ENCODE peak calls at places on chromosome 21, in six cellular contexts. T is left ventricle myocardium inferior, J is lower leg skin, Z is cardiac fibroblast, S is lower lobe of right lung, M is bronchial epithelial cell. X is an unnamed sample.

GRCh38 chr21:41010981-41011380 is 157.0 kb upstream of the BACE2 start:
- DNase-seq in T (no peak), J (no peak), Z (no peak), S (no peak), M (no peak), X (no peak)

GRCh38 chr21:35100351-35100771 is 51.3 kb upstream of the RUNX1 start:
- DNase-seq in T (no peak), M (no peak), Z (no peak), S (no peak), J (no peak), X (no peak)

GRCh38 chr21:24895885-24896734 is 711.2 kb downstream of the MRPL39 start:
- DNase-seq in Z (peak; percentile 1), T (no peak), M (no peak), S (no peak), J (no peak), X (no peak)

GRCh38 chr21:36747815-36748381 is 49.0 kb downstream of the SIM2 start:
- DNase-seq in Z (peak; percentile 42), S (no peak), M (no peak), J (no peak), T (peak; percentile 62), X (peak; percentile 91)

GRCh38 chr21:36027352-36027751 is 33.0 kb downstream of the SETD4 start:
- DNase-seq in M (peak; percentile 42), T (no peak), Z (peak; percentile 33), S (no peak), J (no peak), X (no peak)

GRCh38 chr21:14923468-14923867 is 141.3 kb downstream of the NRIP1 start:
- DNase-seq in S (no peak), T (no peak), J (no peak), Z (peak; percentile 39), M (no peak), X (no peak)

GRCh38 chr21:33544451-33544850 is 1.6 kb downstream of the SON start:
- DNase-seq in S (no peak), Z (no peak), M (no peak), J (no peak), T (no peak), X (no peak)

GRCh38 chr21:32813265-32813903 is 41.8 kb upstream of the PAXBP1 start:
- DNase-seq in S (no peak), Z (no peak), T (no peak), J (no peak), M (no peak), X (peak; percentile 53)

GRCh38 chr21:35326677-35327076 is 277.6 kb upstream of the RUNX1 start:
- DNase-seq in T (no peak), J (no peak), M (no peak), Z (peak; percentile 69), S (no peak), X (no peak)

GRCh38 chr21:45986316-45987051 is 4.9 kb downstream of the COL6A1 start:
- DNase-seq in J (peak; percentile 83), T (peak; percentile 14), Z (no peak), S (no peak), M (no peak), X (no peak)

GRCh38 chr21:46159841-46160562 is 4.6 kb upstream of the FTCD start:
- DNase-seq in J (peak; percentile 74), Z (no peak), S (peak; percentile 42), T (no peak), M (no peak), X (peak; percentile 78)

GRCh38 chr21:45260191-45260795 is 27.4 kb downstream of the POFUT2 start:
- DNase-seq in M (no peak), S (no peak), T (no peak), Z (no peak), J (no peak), X (peak; percentile 21)

GRCh38 chr21:31630062-31630711 is 29.3 kb upstream of the SOD1 start:
- DNase-seq in J (no peak), M (peak; percentile 98), T (no peak), S (no peak), Z (peak; percentile 93), X (peak; percentile 85)

GRCh38 chr21:31260790-31261189 is 83.3 kb downstream of the TIAM1 start:
- DNase-seq in J (no peak), M (peak; percentile 20), T (no peak), Z (peak; percentile 50), S (no peak), X (no peak)

GRCh38 chr21:14870841-14871126 is 194.0 kb downstream of the NRIP1 start:
- DNase-seq in J (no peak), S (no peak), Z (no peak), T (no peak), M (no peak), X (no peak)

GRCh38 chr21:45072963-45073300 is 1.4 kb upstream of the ADARB1 start:
- DNase-seq in Z (no peak), T (no peak), S (no peak), M (no peak), J (no peak), X (no peak)

GRCh38 chr21:45543710-45544448 is 1.6 kb upstream of the SLC19A1 start:
- DNase-seq in Z (no peak), M (no peak), T (peak; percentile 11), S (peak; percentile 43), J (peak; percentile 84), X (peak; percentile 83)

GRCh38 chr21:33237446-33237845 is 7.7 kb downstream of the IFNAR2 start:
- DNase-seq in S (no peak), T (no peak), M (no peak), J (no peak), Z (peak; percentile 28), X (no peak)

GRCh38 chr21:20040768-20041167 is 957.4 kb upstream of the NCAM2 start:
- DNase-seq in M (no peak), Z (peak; percentile 1), J (no peak), T (no peak), S (no peak), X (no peak)

GRCh38 chr21:45715441-45715840 is 71.9 kb downstream of the PCBP3 start:
- DNase-seq in J (no peak), T (no peak), Z (no peak), S (no peak), M (no peak), X (no peak)

GRCh38 chr21:26070822-26071425 is 99.6 kb downstream of the APP start:
- DNase-seq in M (peak; percentile 29), T (no peak), J (no peak), Z (peak; percentile 77), S (peak; percentile 64), X (no peak)

GRCh38 chr21:15241997-15242767 is 177.4 kb upstream of the NRIP1 start:
- DNase-seq in Z (no peak), S (no peak), T (no peak), M (peak; percentile 57), J (no peak), X (no peak)

GRCh38 chr21:15444118-15444960 is 285.4 kb upstream of the USP25 start:
- DNase-seq in S (no peak), T (no peak), J (no peak), Z (no peak), M (no peak), X (no peak)

GRCh38 chr21:45320261-45320990 is 32.7 kb upstream of the POFUT2 start:
- DNase-seq in M (no peak), J (no peak), S (peak; percentile 43), T (peak; percentile 49), Z (no peak), X (no peak)

GRCh38 chr21:23522750-23523149 is 2084.5 kb downstream of the MRPL39 start:
- DNase-seq in Z (no peak), S (no peak), T (no peak), M (no peak), J (no peak), X (no peak)

GRCh38 chr21:39613029-39613934 is 542 bp downstream of the B3GALT5 start:
- DNase-seq in T (no peak), Z (no peak), M (no peak), S (no peak), J (no peak), X (no peak)
- TF ChIP-seq CTCF in T (no peak), Z (no peak), M (no peak), S (no peak), J (no peak), X (no peak)

DNA sequence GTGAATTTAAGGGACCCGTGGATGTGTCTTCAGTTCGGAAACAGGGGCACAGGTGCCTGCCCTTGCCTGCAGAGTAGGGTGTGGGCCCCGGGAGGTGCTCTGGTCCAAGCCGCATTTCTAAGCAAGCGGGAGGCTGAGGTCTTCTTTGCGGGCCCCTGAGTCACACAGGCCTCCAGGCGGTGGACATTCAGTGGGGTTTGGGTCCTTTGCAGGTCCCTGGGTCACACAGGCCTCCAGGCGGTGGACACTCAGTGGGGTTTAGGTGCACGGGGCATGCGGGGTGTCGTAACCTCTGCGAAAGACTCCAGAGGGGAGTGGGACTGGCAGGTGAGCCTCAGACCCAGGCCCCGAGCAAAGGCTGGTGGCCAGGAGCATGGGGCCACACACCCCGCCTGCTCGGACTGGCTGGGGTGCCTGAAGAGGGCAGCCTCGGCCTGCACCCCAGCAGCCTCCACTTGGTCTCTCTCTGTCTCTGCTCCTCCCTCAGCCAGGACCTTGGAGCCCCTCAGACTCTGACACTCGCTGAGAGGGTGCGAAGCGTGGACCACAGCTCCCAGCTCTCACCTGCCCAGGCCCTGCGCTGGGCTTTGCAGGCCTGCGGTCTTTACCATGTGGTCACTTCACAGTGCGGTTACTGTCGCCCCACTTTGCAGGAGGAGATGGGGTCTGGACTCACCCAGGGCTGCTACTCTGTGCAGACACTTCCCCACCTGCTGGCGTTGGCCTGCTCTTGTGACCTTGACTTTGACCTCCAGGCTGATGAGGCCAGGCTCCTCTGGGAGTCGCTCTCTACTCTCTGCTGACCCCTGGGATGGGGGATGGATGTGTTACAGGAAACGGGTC is 6.0 kb upstream of the AGPAT3 start:
- DNase-seq in T (no peak), M (no peak), J (no peak), Z (no peak), S (no peak), X (no peak)
- TF ChIP-seq CTCF in T (no peak), M (no peak), J (no peak), Z (no peak), S (no peak), X (no peak)

GRCh38 chr21:27802816-27803475 is 836.1 kb upstream of the ADAMTS5 start:
- DNase-seq in J (no peak), S (no peak), Z (peak; percentile 47), T (no peak), M (no peak), X (no peak)
- TF ChIP-seq CTCF in J (no peak), S (peak; percentile 66), Z (peak; percentile 76), T (peak; percentile 67), M (peak; percentile 62), X (peak; percentile 60)

GRCh38 chr21:39703578-39703977 is 41.4 kb upstream of the IGSF5 start:
- DNase-seq in J (no peak), Z (no peak), S (no peak), T (no peak), M (no peak), X (no peak)

GRCh38 chr21:39707316-39707715 is 37.7 kb upstream of the IGSF5 start:
- DNase-seq in J (no peak), S (no peak), Z (no peak), M (no peak), T (no peak), X (no peak)

GRCh38 chr21:39700318-39700717 is 44.7 kb upstream of the IGSF5 start:
- DNase-seq in J (no peak), M (no peak), S (no peak), T (no peak), Z (no peak), X (no peak)

GRCh38 chr21:39710866-39711265 is 34.1 kb upstream of the IGSF5 start:
- DNase-seq in M (no peak), S (no peak), T (no peak), J (peak; percentile 46), Z (no peak), X (no peak)

DNA sequence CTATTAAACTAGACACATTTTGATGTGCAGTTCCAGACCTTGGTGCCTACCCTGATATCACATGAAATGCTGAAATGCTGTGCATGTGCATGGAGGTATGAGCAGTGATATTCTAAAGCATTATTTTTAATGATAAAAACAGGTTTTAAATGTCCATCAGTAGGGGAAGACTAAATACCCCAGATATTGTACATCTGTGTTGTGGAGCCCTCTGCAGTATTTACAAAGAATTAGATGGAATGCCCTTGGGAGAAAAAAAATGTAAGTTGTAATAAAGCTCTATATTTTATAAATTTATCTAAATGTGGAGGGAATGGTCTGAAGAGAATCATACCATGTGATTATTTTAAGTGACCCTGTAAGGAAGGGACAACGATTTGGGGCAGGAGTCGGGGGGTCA is 39.1 kb upstream of the IGSF5 start:
- DNase-seq in M (peak; percentile 2), S (no peak), Z (no peak), T (no peak), J (no peak), X (no peak)
- TF ChIP-seq CTCF in M (no peak), S (no peak), Z (no peak), T (no peak), J (no peak), X (no peak)

X was measured in osteocyte.